ENCODE peak calls at places on chromosomes 16 and 17, in five cellular contexts. Y is T47D, Q is OCI-LY7, X is omental fat pad, T is mesendoderm. K is an unnamed sample.

GRCh38 chr17:33016920-33017319 is 25.3 kb downstream of the SPACA3 start:
- DNase-seq in Y (no peak), Q (no peak), X (no peak), T (peak; percentile 16), K (no peak)

GRCh38 chr17:30378191-30378796 is 433 bp upstream of the CPD start:
- DNase-seq in Y (no peak), Q (peak; percentile 5), X (no peak), T (peak; percentile 45), K (no peak)

GRCh38 chr17:76816590-76817135 is 51.5 kb upstream of the MGAT5B start:
- DNase-seq in Y (peak; percentile 76), Q (peak; percentile 94), X (no peak), T (peak; percentile 79), K (peak; percentile 10)

GRCh38 chr16:88634141-88634993 is 4.0 kb upstream of the IL17C start:
- DNase-seq in Y (no peak), Q (peak; percentile 76), X (no peak), T (peak; percentile 80), K (no peak)

GRCh38 chr17:8408371-8408770 is 10.7 kb upstream of the RNF222 start:
- DNase-seq in Y (no peak), Q (no peak), X (no peak), T (peak; percentile 59), K (no peak)

GRCh38 chr17:42773290-42774035 is at the start of gene VPS25:
- DNase-seq in Y (peak; percentile 91), Q (peak; percentile 88), X (no peak), T (peak; percentile 94), K (peak; percentile 77)

GRCh38 chr16:66682271-66682670 is 14.3 kb downstream of the CMTM4 start:
- DNase-seq in Y (no peak), Q (no peak), X (no peak), T (no peak), K (no peak)

GRCh38 chr16:515963-516226 is 11.6 kb upstream of the CAPN15 start:
- DNase-seq in Y (no peak), Q (no peak), X (no peak), T (no peak), K (no peak)

GRCh38 chr17:62179525-62180161 is 114.6 kb upstream of the MED13 start:
- DNase-seq in Y (no peak), Q (no peak), X (no peak), T (peak; percentile 83), K (no peak)

GRCh38 chr17:35891273-35891672 is 11.1 kb upstream of the CCL5 start:
- DNase-seq in Y (peak; percentile 28), Q (no peak), X (no peak), T (no peak), K (no peak)

GRCh38 chr17:37462492-37462891 is 27.2 kb upstream of the DUSP14 start:
- DNase-seq in Y (no peak), Q (no peak), X (no peak), T (no peak), K (no peak)

GRCh38 chr17:147796-148740 is 10.7 kb downstream of the SCGB1C2 start:
- DNase-seq in Y (no peak), Q (no peak), X (no peak), T (no peak), K (no peak)

GRCh38 chr17:74796211-74796610 is 20.1 kb upstream of the NAT9 start:
- DNase-seq in Y (no peak), Q (no peak), X (no peak), T (no peak), K (no peak)

GRCh38 chr16:63617990-63618763 is 1503.7 kb downstream of the CDH11 start:
- DNase-seq in Y (no peak), Q (no peak), X (no peak), T (no peak), K (peak; percentile 47)

GRCh38 chr17:51508048-51508447 is 247.7 kb downstream of the UTP18 start:
- DNase-seq in Y (no peak), Q (no peak), X (no peak), T (no peak), K (no peak)